ENCODE peak calls at places on chromosomes 2 and 18, in seven cellular contexts. H is stomach; Q is transverse colon; M is thoracic aorta; U is effector memory CD4-positive, alpha-beta T cell; O is OCI-LY7; W is sigmoid colon. V is an unnamed sample.

GRCh38 chr2:70261501-70261900 is 3.6 kb downstream of the PCYOX1 start:
- DNase-seq in U (no peak), M (no peak), W (no peak), H (no peak), Q (no peak), O (peak; percentile 29), V (no peak)

GRCh38 chr2:106649306-106649705 is 162.1 kb downstream of the CD8B2 start:
- DNase-seq in M (no peak), W (no peak), Q (no peak), U (no peak), H (no peak), O (no peak), V (no peak)

GRCh38 chr2:99776521-99777265 is 286.9 kb upstream of the REV1 start:
- DNase-seq in M (no peak), O (no peak), W (no peak), U (no peak), Q (no peak), H (no peak), V (no peak)

GRCh38 chr2:40251146-40251545 is 200.7 kb downstream of the SLC8A1 start:
- DNase-seq in U (no peak), M (no peak), H (no peak), Q (no peak), W (no peak), O (no peak), V (no peak)

GRCh38 chr18:48769006-48769646 is 181.6 kb downstream of the SMAD7 start:
- DNase-seq in U (no peak), M (no peak), H (no peak), O (no peak), Q (no peak), W (no peak), V (no peak)

GRCh38 chr2:8623576-8623957 is 58.3 kb upstream of the ID2 start:
- DNase-seq in O (no peak), Q (no peak), H (no peak), M (no peak), U (no peak), W (no peak), V (no peak)

GRCh38 chr18:36297419-36298112 is at the start of gene FHOD3:
- DNase-seq in U (no peak), H (peak; percentile 54), M (no peak), O (no peak), W (peak; percentile 76), Q (peak; percentile 48), V (peak; percentile 61)

GRCh38 chr2:43445248-43445647 is 150.6 kb downstream of the THADA start:
- DNase-seq in H (no peak), O (no peak), Q (no peak), M (no peak), U (no peak), W (no peak), V (peak; percentile 12)

GRCh38 chr2:189147989-189148388 is 31.6 kb downstream of the COL5A2 start:
- DNase-seq in H (no peak), Q (no peak), O (no peak), M (no peak), W (no peak), U (no peak), V (no peak)

GRCh38 chr18:22282311-22283235 is 113.2 kb downstream of the GATA6 start:
- DNase-seq in U (no peak), H (no peak), O (no peak), Q (no peak), M (no peak), W (no peak), V (no peak)

GRCh38 chr18:62807406-62807805 is 92.1 kb downstream of the PHLPP1 start:
- DNase-seq in W (no peak), U (no peak), H (no peak), Q (no peak), O (no peak), M (no peak), V (no peak)

GRCh38 chr2:165371356-165371755 is 98.1 kb upstream of the CSRNP3 start:
- DNase-seq in M (no peak), O (no peak), H (no peak), W (no peak), U (no peak), Q (no peak), V (no peak)

GRCh38 chr18:75828379-75828778 is 400.9 kb upstream of the SMIM21 start:
- DNase-seq in H (no peak), U (no peak), M (no peak), O (no peak), Q (no peak), W (no peak), V (no peak)

GRCh38 chr2:121625953-121626352 is 23.3 kb downstream of the CLASP1 start:
- DNase-seq in M (no peak), U (no peak), H (no peak), O (no peak), Q (no peak), W (no peak), V (no peak)

GRCh38 chr2:140355481-140356090 is 1575.4 kb upstream of the NXPH2 start:
- DNase-seq in M (no peak), W (no peak), H (no peak), Q (no peak), U (no peak), O (no peak), V (no peak)

GRCh38 chr2:229153307-229153706 is 117.8 kb downstream of the PID1 start:
- DNase-seq in W (no peak), M (no peak), H (no peak), O (no peak), Q (peak; percentile 62), U (no peak), V (no peak)

GRCh38 chr18:33495278-33495677 is 54.8 kb upstream of the CCDC178 start:
- DNase-seq in W (no peak), O (peak; percentile 10), M (no peak), U (no peak), H (no peak), Q (no peak), V (no peak)

GRCh38 chr2:102841107-102841840 is 79.4 kb downstream of the TMEM182 start:
- DNase-seq in O (peak; percentile 24), H (peak; percentile 41), W (peak; percentile 66), M (no peak), U (no peak), Q (peak; percentile 34), V (peak; percentile 42)

GRCh38 chr2:16155351-16156145 is 215.2 kb downstream of the MYCN start:
- DNase-seq in Q (no peak), W (no peak), U (no peak), M (no peak), H (no peak), O (no peak), V (no peak)

GRCh38 chr2:37764108-37764507 is 92.7 kb upstream of the CDC42EP3 start:
- DNase-seq in U (no peak), Q (no peak), W (no peak), H (no peak), O (no peak), M (no peak), V (no peak)

GRCh38 chr2:208012449-208012848 is 12.9 kb downstream of the PLEKHM3 start:
- DNase-seq in O (no peak), U (no peak), M (no peak), W (no peak), H (peak; percentile 39), Q (peak; percentile 27), V (no peak)

GRCh38 chr2:3633089-3633981 is 24.7 kb upstream of the ALLC start:
- DNase-seq in H (no peak), U (no peak), M (no peak), O (no peak), Q (peak; percentile 5), W (peak; percentile 63), V (no peak)

GRCh38 chr2:236889791-236890704 is 195.6 kb upstream of the COPS8 start:
- DNase-seq in O (no peak), U (no peak), W (no peak), Q (no peak), H (no peak), M (no peak), V (no peak)

GRCh38 chr2:26606847-26607190 is 34.3 kb downstream of the CIB4 start:
- DNase-seq in M (no peak), W (peak; percentile 55), Q (no peak), U (no peak), O (no peak), H (peak; percentile 43), V (no peak)

GRCh38 chr2:232850039-232850438 is 20.0 kb upstream of the SNORC start:
- DNase-seq in W (no peak), M (no peak), U (no peak), Q (no peak), H (no peak), O (no peak), V (no peak)

GRCh38 chr2:10225291-10226031 is 77.2 kb upstream of the HPCAL1 start:
- DNase-seq in O (no peak), Q (no peak), H (peak; percentile 34), U (no peak), W (peak; percentile 47), M (no peak), V (no peak)

GRCh38 chr2:239459581-239459980 is 58.8 kb upstream of the HDAC4 start:
- DNase-seq in W (peak; percentile 12), H (peak; percentile 17), M (no peak), U (no peak), O (no peak), Q (no peak), V (no peak)

GRCh38 chr2:44802409-44803099 is 138.9 kb upstream of the SIX3 start:
- DNase-seq in U (no peak), H (peak; percentile 24), Q (no peak), O (no peak), W (no peak), M (no peak), V (no peak)

GRCh38 chr18:24060644-24061043 is 46.1 kb downstream of the TTC39C start:
- DNase-seq in M (no peak), H (no peak), O (no peak), U (no peak), Q (no peak), W (no peak), V (no peak)

GRCh38 chr2:183409662-183410061 is 285.4 kb downstream of the NUP35 start:
- DNase-seq in W (no peak), Q (no peak), O (no peak), U (no peak), M (no peak), H (no peak), V (no peak)
- H3K4me3 ChIP-seq in W (no peak overlapping the region), Q (no peak overlapping the region), O (no peak overlapping the region), U (no peak overlapping the region), M (no peak overlapping the region), H (no peak overlapping the region), V (no peak overlapping the region)

GRCh38 chr18:27621236-27621890 is 436.3 kb upstream of the CHST9 start:
- DNase-seq in M (no peak), W (no peak), U (no peak), H (no peak), Q (no peak), O (no peak), V (no peak)
- H3K4me1 ChIP-seq in M (no peaks in the 10 kb centered on the region), W (no peaks in the 10 kb centered on the region), U (no peaks in the 10 kb centered on the region), H (no peaks in the 10 kb centered on the region), Q (no peaks in the 10 kb centered on the region), O (no peaks in the 10 kb centered on the region), V (no peaks in the 10 kb centered on the region)

GRCh38 chr18:57781128-57781463 is 22.0 kb downstream of the ATP8B1 start:
- DNase-seq in Q (no peak), M (no peak), W (no peak), O (no peak), U (no peak), H (no peak), V (no peak)
- H3K27ac ChIP-seq in Q (peak overlapping the region; percentile 71), M (peak overlapping the region; percentile 84), W (peak overlapping the region; percentile 68), O (no peak overlapping the region), U (no peak overlapping the region), H (peak overlapping the region; percentile 83), V (peak overlapping the region; percentile 70)

DNA sequence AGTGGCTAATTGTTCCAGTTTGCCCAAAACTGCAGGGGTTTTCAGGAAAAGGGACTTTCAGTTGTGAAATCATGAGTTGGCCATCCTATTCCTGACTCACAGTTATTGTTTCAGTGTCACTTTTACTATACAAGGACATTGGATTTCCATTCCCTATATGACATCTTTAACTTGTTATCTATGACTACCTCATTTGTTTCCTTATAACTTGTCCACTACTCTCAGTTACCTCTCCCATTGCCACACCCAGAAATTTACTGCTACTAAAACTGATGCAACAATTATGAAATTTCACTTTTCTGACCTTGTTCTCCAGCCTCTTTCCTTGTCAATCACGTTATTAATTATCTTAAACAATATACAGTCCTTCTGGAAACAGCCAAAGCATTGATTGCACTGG is 116.5 kb upstream of the ZNF804A start:
- DNase-seq in M (no peak), H (no peak), W (no peak), Q (no peak), U (no peak), O (no peak), V (no peak)
- H3K4me3 ChIP-seq in M (no peak overlapping the region), H (no peak overlapping the region), W (no peak overlapping the region), Q (no peak overlapping the region), U (no peak overlapping the region), O (no peak overlapping the region), V (no peak overlapping the region)